ENCODE peak calls at places on chromosomes 11 and 22, in seven cellular contexts. J is PC-3, A is HCT116, H is neural progenitor cell, C is hepatocyte, E is GM23338, Y is SK-N-SH. U is an unnamed sample.

GRCh38 chr11:105269862-105270261 is 130.3 kb upstream of the CARD18 start:
- DNase-seq in J (no peak), A (no peak), H (no peak), C (no peak), E (no peak), Y (no peak), U (no peak)

GRCh38 chr11:2207212-2207611 is 35.6 kb upstream of the TH start:
- DNase-seq in J (no peak), A (no peak), H (no peak), C (no peak), E (no peak), Y (no peak), U (no peak)

GRCh38 chr22:23910496-23911190 is 16.5 kb downstream of the MIF start:
- DNase-seq in J (no peak), A (no peak), H (no peak), C (no peak), E (no peak), Y (no peak), U (no peak)

GRCh38 chr11:61011950-61012830 is 40.7 kb downstream of the CD6 start:
- DNase-seq in J (no peak), A (no peak), H (peak), C (no peak), E (no peak), Y (peak), U (no peak)

GRCh38 chr11:77232242-77232641 is 69.2 kb downstream of the GDPD4 start:
- DNase-seq in J (no peak), A (no peak), H (no peak), C (no peak), E (no peak), Y (no peak), U (no peak)

GRCh38 chr11:101133190-101133589 is 3.6 kb upstream of the PGR start:
- DNase-seq in J (peak), A (no peak), H (no peak), C (no peak), E (no peak), Y (no peak), U (no peak)

GRCh38 chr11:60485987-60486386 is 6.6 kb upstream of the MS4A12 start:
- DNase-seq in J (peak), A (peak), H (peak), C (peak), E (peak), Y (peak), U (peak)

GRCh38 chr22:49768511-49768910 is 59.2 kb downstream of the BRD1 start:
- DNase-seq in J (no peak), A (no peak), H (no peak), C (no peak), E (no peak), Y (no peak), U (no peak)

GRCh38 chr11:77669848-77670511 is 32.4 kb upstream of the CLNS1A start:
- DNase-seq in J (peak), A (no peak), H (no peak), C (peak), E (no peak), Y (no peak), U (no peak)

GRCh38 chr11:7536102-7536501 is 22.3 kb downstream of the PPFIBP2 start:
- DNase-seq in J (no peak), A (no peak), H (peak), C (peak), E (peak), Y (peak), U (no peak)

GRCh38 chr11:74932169-74932568 is 16.7 kb downstream of the XRRA1 start:
- DNase-seq in J (peak), A (no peak), H (no peak), C (no peak), E (no peak), Y (no peak), U (no peak)

GRCh38 chr11:132050081-132050480 is 679.7 kb downstream of the NTM start:
- DNase-seq in J (no peak), A (no peak), H (no peak), C (no peak), E (no peak), Y (no peak), U (no peak)

GRCh38 chr11:83042966-83043711 is 28.6 kb downstream of the RAB30 start:
- DNase-seq in J (no peak), A (no peak), H (no peak), C (no peak), E (no peak), Y (no peak), U (no peak)

GRCh38 chr22:48414662-48415061 is 1413.0 kb downstream of the BRD1 start:
- DNase-seq in J (no peak), A (no peak), H (no peak), C (no peak), E (no peak), Y (no peak), U (no peak)

GRCh38 chr11:59899532-59899931 is 20.9 kb downstream of the OOSP3 start:
- DNase-seq in J (no peak), A (no peak), H (no peak), C (no peak), E (peak), Y (no peak), U (no peak)

GRCh38 chr22:37148031-37148651 is 1.6 kb downstream of the IL2RB start:
- DNase-seq in J (no peak), A (no peak), H (no peak), C (no peak), E (no peak), Y (no peak), U (no peak)

GRCh38 chr11:128711136-128711535 is 17.3 kb downstream of the FLI1 start:
- DNase-seq in J (peak), A (no peak), H (no peak), C (no peak), E (no peak), Y (no peak), U (no peak)

GRCh38 chr22:35301370-35301874 is 1.7 kb downstream of the TOM1 start:
- DNase-seq in J (peak), A (no peak), H (no peak), C (peak), E (peak), Y (no peak), U (no peak)

GRCh38 chr22:22745225-22746060 is 101.0 kb downstream of the GGTLC2 start:
- DNase-seq in J (peak), A (no peak), H (peak), C (peak), E (peak), Y (peak), U (peak)

GRCh38 chr22:40498454-40499186 is 128.2 kb downstream of the SGSM3 start:
- DNase-seq in J (peak), A (peak), H (no peak), C (peak), E (peak), Y (no peak), U (no peak)

GRCh38 chr22:11628651-11629511 is 3899.1 kb upstream of the OR11H1 start:
- DNase-seq in J (no peak), A (no peak), H (no peak), C (no peak), E (no peak), Y (no peak), U (no peak)

GRCh38 chr11:73971175-73971719 is 11.4 kb downstream of the UCP2 start:
- DNase-seq in J (no peak), A (no peak), H (no peak), C (no peak), E (no peak), Y (no peak), U (peak)

GRCh38 chr22:23271597-23271908 is 91.2 kb downstream of the BCR start:
- DNase-seq in J (no peak), A (no peak), H (no peak), C (no peak), E (no peak), Y (no peak), U (no peak)

GRCh38 chr11:1928038-1928890 is 8.8 kb downstream of the TNNT3 start:
- DNase-seq in J (no peak), A (no peak), H (peak), C (no peak), E (no peak), Y (peak), U (no peak)

GRCh38 chr22:41976961-41977566 is 7.8 kb downstream of the SEPTIN3 start:
- DNase-seq in J (no peak), A (no peak), H (peak), C (no peak), E (peak), Y (peak), U (no peak)

GRCh38 chr11:94120946-94121345 is 7.7 kb upstream of the PANX1 start:
- DNase-seq in J (peak), A (no peak), H (no peak), C (no peak), E (no peak), Y (no peak), U (no peak)

GRCh38 chr22:44380716-44381500 is 68.2 kb upstream of the SHISAL1 start:
- DNase-seq in J (no peak), A (no peak), H (peak), C (no peak), E (no peak), Y (no peak), U (no peak)

GRCh38 chr22:35344956-35345690 is 35.8 kb upstream of the HMOX1 start:
- DNase-seq in J (no peak), A (no peak), H (no peak), C (no peak), E (no peak), Y (no peak), U (peak)

GRCh38 chr11:69637601-69637955 is 3.4 kb upstream of the CCND1 start:
- DNase-seq in J (no peak), A (no peak), H (peak), C (no peak), E (peak), Y (no peak), U (no peak)

GRCh38 chr11:69635804-69636511 is 5.0 kb upstream of the CCND1 start:
- DNase-seq in J (no peak), A (no peak), H (no peak), C (no peak), E (no peak), Y (peak), U (no peak)

GRCh38 chr11:69635210-69635609 is 5.7 kb upstream of the CCND1 start:
- DNase-seq in J (no peak), A (no peak), H (no peak), C (no peak), E (no peak), Y (peak), U (no peak)

GRCh38 chr11:69636870-69637600 is 3.9 kb upstream of the CCND1 start:
- DNase-seq in J (no peak), A (no peak), H (no peak), C (no peak), E (peak), Y (no peak), U (no peak)

GRCh38 chr11:69636512-69636866 is 4.5 kb upstream of the CCND1 start:
- DNase-seq in J (peak), A (peak), H (peak), C (peak), E (peak), Y (no peak), U (no peak)
- H3K4me2 ChIP-seq in J (peak), A (peak), H (peak), C (peak), E (peak), Y (no peak), U (no peak)

GRCh38 chr22:29797351-29797750 is 30.2 kb downstream of the UQCR10 start:
- DNase-seq in J (no peak), A (no peak), H (no peak), C (no peak), E (no peak), Y (no peak), U (peak)
- TF ChIP-seq EZH2phosphoT487 in J (no peak), A (no peak), H (no peak), C (no peak), E (no peak), Y (no peak), U (no peak)

GRCh38 chr11:26777276-26777939 is 55.5 kb upstream of the SLC5A12 start:
- DNase-seq in J (no peak), A (no peak), H (no peak), C (peak), E (no peak), Y (no peak), U (no peak)

GRCh38 chr11:26779466-26779865 is 57.6 kb upstream of the SLC5A12 start:
- DNase-seq in J (no peak), A (no peak), H (no peak), C (no peak), E (no peak), Y (no peak), U (no peak)

GRCh38 chr11:26782220-26782619 is 60.4 kb upstream of the SLC5A12 start:
- DNase-seq in J (no peak), A (no peak), H (no peak), C (no peak), E (no peak), Y (no peak), U (no peak)

GRCh38 chr11:26780686-26781085 is 58.8 kb upstream of the SLC5A12 start:
- DNase-seq in J (no peak), A (no peak), H (no peak), C (no peak), E (no peak), Y (no peak), U (no peak)

DNA sequence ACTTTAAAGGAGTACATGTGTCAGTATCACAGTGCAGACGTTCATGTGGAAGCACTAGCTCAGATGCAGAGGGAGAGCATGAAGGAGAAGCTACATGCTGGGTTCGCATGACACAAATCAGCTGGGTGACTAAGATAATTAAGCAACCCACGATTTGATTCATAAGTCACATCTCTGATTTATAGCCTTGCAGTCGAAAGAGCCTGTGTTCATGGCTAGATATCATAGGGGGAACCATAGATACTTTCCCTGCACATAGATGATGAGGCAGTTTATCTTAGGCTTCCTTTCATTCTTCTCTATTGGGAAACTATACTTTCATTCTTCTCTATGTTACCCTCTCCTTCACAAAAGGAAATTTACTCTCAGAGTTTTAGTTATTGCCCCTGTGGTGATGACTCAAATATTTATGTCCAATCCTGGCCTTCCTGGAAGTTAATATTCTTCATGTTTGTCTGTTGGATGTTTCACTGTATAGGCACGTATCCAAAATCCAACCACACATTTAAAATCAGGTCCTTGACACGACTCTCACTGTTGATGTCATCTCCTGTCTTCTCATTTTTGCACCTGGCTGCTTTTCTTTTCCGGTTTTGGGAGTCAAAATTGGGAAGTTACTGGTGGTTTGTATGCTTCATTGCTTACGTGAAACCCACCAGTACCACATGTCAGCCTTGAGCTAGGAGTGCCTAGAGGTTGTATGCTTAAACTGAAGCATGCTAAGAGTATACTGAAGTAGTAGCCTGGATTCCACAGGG is 56.3 kb upstream of the SLC5A12 start:
- DNase-seq in J (peak), A (no peak), H (no peak), C (no peak), E (no peak), Y (no peak), U (peak)
- H3K4me2 ChIP-seq in J (no peak), A (no peak), H (no peak), C (peak), E (no peak), Y (peak), U (peak)

DNA sequence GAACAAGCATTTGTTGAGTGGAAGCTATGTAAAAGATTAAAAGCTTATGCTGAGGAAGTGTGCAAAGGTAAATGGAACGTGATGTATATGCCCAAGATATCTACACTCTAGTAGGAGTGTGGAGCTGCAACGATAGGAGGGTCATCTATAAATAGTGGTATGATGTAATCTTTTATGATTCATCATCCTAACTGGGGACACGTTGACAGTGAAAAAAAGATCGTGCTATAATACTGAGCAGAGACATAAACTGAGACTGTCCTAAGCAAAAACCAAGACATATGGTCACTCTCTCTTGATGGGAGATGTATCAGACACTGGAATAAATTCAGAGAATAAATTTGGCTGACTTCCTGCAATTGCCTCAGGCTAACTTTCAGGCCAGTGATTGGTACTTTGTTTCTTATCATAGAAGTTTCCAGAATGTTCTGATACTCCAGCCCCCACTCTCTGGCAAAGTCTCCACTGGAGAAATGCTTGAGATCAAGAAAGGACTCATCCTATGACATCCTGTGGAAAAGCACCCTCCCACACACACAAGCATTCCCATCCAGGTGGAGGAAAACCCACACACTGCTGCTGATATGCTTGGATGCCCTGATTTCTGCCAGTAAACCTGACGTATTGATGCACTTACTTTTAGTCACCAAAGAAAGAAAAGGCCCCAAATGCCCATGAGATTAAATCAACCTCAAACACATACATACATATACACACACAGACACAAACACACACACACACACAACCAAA is 9.0 kb upstream of the SLC5A12 start:
- DNase-seq in J (no peak), A (no peak), H (no peak), C (peak), E (no peak), Y (peak), U (no peak)
- TF ChIP-seq EZH2phosphoT487 in J (no peak), A (no peak), H (no peak), C (no peak), E (no peak), Y (no peak), U (no peak)

GRCh38 chr11:115411114-115411513 is 93.1 kb downstream of the CADM1 start:
- DNase-seq in J (no peak), A (no peak), H (no peak), C (no peak), E (no peak), Y (no peak), U (no peak)
- H3K4me2 ChIP-seq in J (no peak), A (no peak), H (peak), C (no peak), E (no peak), Y (no peak), U (no peak)

DNA sequence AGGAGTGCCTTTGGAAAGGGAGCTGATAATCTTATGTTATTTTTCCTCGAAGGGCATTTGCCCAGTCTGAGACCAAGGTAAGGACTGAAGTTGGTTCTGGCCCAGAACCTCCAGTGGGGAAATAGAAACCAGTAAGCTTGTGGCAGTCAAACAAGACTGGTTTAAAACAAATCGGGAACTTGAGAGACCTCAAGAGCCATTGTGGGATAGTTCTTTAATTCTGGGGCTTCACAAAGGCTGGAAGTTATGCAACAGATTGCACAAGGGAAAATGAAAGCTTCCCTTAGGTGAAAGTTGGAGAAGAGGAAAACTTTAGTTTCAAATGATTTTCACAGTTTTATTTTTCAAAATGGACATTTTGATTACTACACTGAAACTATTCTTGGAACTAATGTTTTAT is 33.5 kb upstream of the RAB38 start:
- DNase-seq in J (no peak), A (no peak), H (no peak), C (no peak), E (no peak), Y (no peak), U (no peak)
- TF ChIP-seq EZH2phosphoT487 in J (no peak), A (no peak), H (no peak), C (no peak), E (no peak), Y (no peak), U (no peak)

GRCh38 chr11:330694-331314 is 10.1 kb upstream of the IFITM3 start:
- DNase-seq in J (no peak), A (no peak), H (no peak), C (no peak), E (no peak), Y (no peak), U (peak)

GRCh38 chr11:328012-328411 is 7.4 kb upstream of the IFITM3 start:
- DNase-seq in J (no peak), A (no peak), H (no peak), C (no peak), E (no peak), Y (no peak), U (no peak)

GRCh38 chr11:331332-332060 is 10.8 kb upstream of the IFITM3 start:
- DNase-seq in J (no peak), A (no peak), H (no peak), C (no peak), E (no peak), Y (no peak), U (peak)

GRCh38 chr11:329886-330253 is 9.2 kb upstream of the IFITM3 start:
- DNase-seq in J (no peak), A (no peak), H (no peak), C (no peak), E (no peak), Y (no peak), U (no peak)

DNA sequence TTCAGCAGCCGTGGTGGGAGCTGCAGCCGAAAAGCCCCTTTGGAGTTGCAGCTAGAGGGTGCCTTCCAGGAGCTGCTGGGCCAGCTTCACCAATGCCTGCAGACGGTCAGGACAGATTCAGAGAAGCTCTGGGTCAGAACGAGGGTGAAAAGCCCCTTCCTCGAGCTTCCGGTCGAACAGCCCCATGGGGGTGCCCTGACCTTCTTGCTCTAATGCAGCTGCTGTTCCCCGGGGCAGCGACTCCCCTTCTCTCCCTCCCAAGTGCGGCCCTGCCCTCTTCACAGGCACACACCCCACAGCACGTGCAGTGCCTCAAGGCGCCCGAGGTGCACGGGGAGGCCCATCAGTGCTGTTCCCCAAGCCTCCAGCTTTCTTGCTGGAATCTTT is 9.6 kb upstream of the IFITM3 start:
- DNase-seq in J (no peak), A (no peak), H (no peak), C (no peak), E (no peak), Y (peak), U (peak)
- H3K4me2 ChIP-seq in J (no peak), A (no peak), H (no peak), C (no peak), E (no peak), Y (no peak), U (peak)

U was measured in OCI-LY7.